ENCODE peak calls at places on chromosomes 3 and 15, in six cellular contexts. Q is neuronal stem cell, V is trophoblast cell, E is H9, X is IMR-90, O is H1. P is an unnamed sample.

GRCh38 chr15:77547801-77548607 is 84.7 kb downstream of the LINGO1 start:
- DNase-seq in Q (no peak), V (no peak), X (no peak), O (no peak), E (peak; percentile 50), P (no peak)

GRCh38 chr15:77738441-77739437 is 106.0 kb upstream of the LINGO1 start:
- DNase-seq in O (peak; percentile 67), E (peak; percentile 63), Q (no peak), V (no peak), X (no peak), P (no peak)

GRCh38 chr3:189537135-189537534 is 94.1 kb upstream of the TP63 start:
- DNase-seq in O (no peak), X (no peak), Q (no peak), V (no peak), E (no peak), P (no peak)

GRCh38 chr3:102057781-102058421 is 208.6 kb downstream of the NFKBIZ start:
- DNase-seq in O (no peak), Q (no peak), X (no peak), E (no peak), V (no peak), P (no peak)

GRCh38 chr3:4575413-4575812 is 82.3 kb downstream of the ITPR1 start:
- DNase-seq in V (no peak), X (no peak), O (no peak), E (no peak), Q (no peak), P (no peak)

GRCh38 chr3:4060064-4060463 is 243.1 kb upstream of the SETMAR start:
- DNase-seq in Q (no peak), E (no peak), X (no peak), V (peak; percentile 36), O (no peak), P (no peak)

GRCh38 chr3:73210759-73211158 is 149.3 kb downstream of the EBLN2 start:
- DNase-seq in V (no peak), O (no peak), Q (no peak), E (no peak), X (no peak), P (no peak)

GRCh38 chr15:67823371-67824156 is 1.7 kb upstream of the SKOR1 start:
- DNase-seq in Q (no peak), O (peak; percentile 55), X (no peak), E (no peak), V (no peak), P (no peak)

GRCh38 chr15:48577495-48577894 is 68.0 kb downstream of the FBN1 start:
- DNase-seq in O (no peak), V (no peak), E (no peak), X (no peak), Q (no peak), P (peak; percentile 88)

GRCh38 chr3:82080261-82080660 is 318.8 kb upstream of the GBE1 start:
- DNase-seq in Q (no peak), O (no peak), V (peak; percentile 42), E (no peak), X (no peak), P (no peak)

GRCh38 chr3:112647122-112647521 is 6.2 kb upstream of the CCDC80 start:
- DNase-seq in Q (no peak), V (peak; percentile 98), O (no peak), X (peak; percentile 85), E (peak; percentile 43), P (peak; percentile 81)

GRCh38 chr3:77096966-77097890 is 57.3 kb downstream of the ROBO2 start:
- DNase-seq in O (no peak), X (peak; percentile 46), E (no peak), V (no peak), Q (no peak), P (no peak)

GRCh38 chr15:43948691-43949325 is 122.0 kb downstream of the WDR76 start:
- DNase-seq in O (no peak), E (no peak), X (peak; percentile 28), Q (no peak), V (no peak), P (no peak)

GRCh38 chr3:45981321-45982038 is 14.1 kb downstream of the FYCO1 start:
- DNase-seq in Q (no peak), O (no peak), E (no peak), V (no peak), X (peak; percentile 76), P (peak; percentile 64)

GRCh38 chr3:89955141-89955540 is 847.7 kb downstream of the EPHA3 start:
- DNase-seq in Q (no peak), E (no peak), O (no peak), V (no peak), X (no peak), P (peak; percentile 86)

GRCh38 chr15:77118787-77119410 is 48.0 kb upstream of the TSPAN3 start:
- DNase-seq in Q (no peak), O (no peak), X (peak; percentile 80), E (no peak), V (peak; percentile 77), P (peak; percentile 76)

GRCh38 chr15:47756872-47757271 is 39.6 kb downstream of the SEMA6D start:
- DNase-seq in E (no peak), X (peak; percentile 91), O (no peak), Q (no peak), V (peak; percentile 72), P (peak; percentile 80)

GRCh38 chr3:7817239-7817638 is 684.4 kb upstream of the LMCD1 start:
- DNase-seq in O (no peak), V (no peak), X (no peak), Q (no peak), E (no peak), P (no peak)

GRCh38 chr3:182710557-182711157 is 82.6 kb upstream of the ATP11B start:
- DNase-seq in V (peak; percentile 64), O (no peak), E (no peak), X (peak; percentile 13), Q (no peak), P (peak; percentile 33)

GRCh38 chr3:123331006-123331405 is 117.9 kb downstream of the ADCY5 start:
- DNase-seq in E (no peak), O (no peak), V (no peak), Q (no peak), X (no peak), P (no peak)

GRCh38 chr3:149575213-149575961 is 82.4 kb downstream of the WWTR1 start:
- DNase-seq in O (no peak), Q (no peak), X (peak; percentile 95), V (no peak), E (no peak), P (peak; percentile 94)

GRCh38 chr3:45595364-45596154 is 1.0 kb downstream of the LIMD1 start:
- DNase-seq in O (no peak), V (no peak), E (no peak), X (no peak), Q (no peak), P (no peak)

GRCh38 chr3:9784876-9785443 is 7.3 kb downstream of the TADA3 start:
- DNase-seq in O (no peak), X (no peak), V (no peak), E (no peak), Q (no peak), P (no peak)

GRCh38 chr3:53346922-53347260 is 452 bp downstream of the DCP1A start:
- DNase-seq in Q (no peak), V (peak; percentile 26), O (no peak), E (no peak), X (no peak), P (no peak)
- H4K91ac ChIP-seq in Q (no peak overlapping the region), V (peak overlapping the region; percentile 87), O (no peak overlapping the region), E (no peak overlapping the region), X (peak overlapping the region; percentile 91), P (peak overlapping the region; percentile 98)

GRCh38 chr3:40287248-40287647 is 22.3 kb upstream of the EIF1B start:
- DNase-seq in O (no peak), V (no peak), X (no peak), E (no peak), Q (no peak), P (no peak)
- H4K91ac ChIP-seq in O (no peak overlapping the region), V (no peak overlapping the region), X (no peak overlapping the region), E (no peak overlapping the region), Q (no peak overlapping the region), P (no peak overlapping the region)

DNA sequence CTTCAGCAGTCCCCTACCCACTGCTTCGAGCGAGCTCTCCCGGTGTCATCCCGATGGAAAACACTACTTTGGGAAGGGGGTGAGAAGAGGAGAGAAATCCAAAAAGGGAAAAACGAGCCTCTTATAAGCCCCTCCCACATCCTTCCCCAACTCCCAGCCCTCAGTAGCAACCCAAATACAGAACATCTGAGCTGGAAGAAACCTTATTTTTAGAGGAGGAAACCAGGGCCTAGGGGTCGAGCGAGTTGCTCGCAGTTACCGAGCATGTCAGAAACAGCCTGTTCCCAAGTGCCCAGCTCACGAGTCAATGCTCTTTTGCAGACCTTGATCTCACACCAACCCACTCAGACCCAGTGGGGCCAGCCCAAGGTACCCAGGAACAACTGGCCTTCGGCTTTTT is 14.2 kb downstream of the RBPMS2 start:
- DNase-seq in E (no peak), Q (no peak), X (no peak), O (no peak), V (no peak), P (no peak)
- H4K91ac ChIP-seq in E (no peak overlapping the region), Q (no peak overlapping the region), X (no peak overlapping the region), O (no peak overlapping the region), V (no peak overlapping the region), P (no peak overlapping the region)

GRCh38 chr3:53650928-53651654 is 156.7 kb downstream of the CACNA1D start:
- DNase-seq in Q (no peak), E (no peak), O (no peak), V (no peak), X (no peak), P (no peak)
- H4K91ac ChIP-seq in Q (no peak overlapping the region), E (no peak overlapping the region), O (no peak overlapping the region), V (no peak overlapping the region), X (no peak overlapping the region), P (no peak overlapping the region)

DNA sequence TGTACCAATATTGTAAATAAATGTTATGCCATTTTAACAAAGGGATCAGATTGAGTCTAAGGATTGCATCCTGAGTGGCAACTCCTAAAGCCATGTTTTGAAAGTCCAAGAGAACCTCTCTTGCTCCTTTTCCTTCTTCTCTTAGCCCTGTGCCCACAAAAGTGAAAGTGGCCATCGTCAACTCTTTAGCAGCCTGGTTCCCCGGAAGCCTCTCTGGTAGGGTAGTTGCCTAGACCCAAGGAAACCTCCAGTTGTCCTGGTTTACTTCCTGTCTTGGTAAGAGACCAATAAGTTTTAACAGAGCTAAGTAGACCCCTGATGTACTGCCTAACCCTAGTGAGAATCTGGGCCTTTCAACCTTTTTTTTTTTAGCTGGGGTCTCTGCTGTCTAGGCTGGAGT is 10.2 kb upstream of the ITPKA start:
- DNase-seq in Q (no peak), V (no peak), O (no peak), E (no peak), X (no peak), P (no peak)
- H4K91ac ChIP-seq in Q (no peak overlapping the region), V (no peak overlapping the region), O (no peak overlapping the region), E (no peak overlapping the region), X (no peak overlapping the region), P (no peak overlapping the region)

GRCh38 chr3:29282431-29283296 is 1.8 kb downstream of the RBMS3 start:
- DNase-seq in E (no peak), X (peak; percentile 64), V (peak; percentile 66), Q (no peak), O (no peak), P (peak; percentile 67)

GRCh38 chr3:29280675-29281264 is at the start of gene RBMS3:
- DNase-seq in Q (peak; percentile 64), O (peak; percentile 54), X (peak; percentile 97), E (peak; percentile 78), V (peak; percentile 88), P (peak; percentile 98)

GRCh38 chr3:29283297-29283681 is 2.4 kb downstream of the RBMS3 start:
- DNase-seq in V (no peak), E (no peak), Q (no peak), X (peak; percentile 15), O (no peak), P (peak; percentile 42)

GRCh38 chr3:29279830-29280229 is 1.0 kb upstream of the RBMS3 start:
- DNase-seq in X (peak; percentile 43), V (no peak), E (no peak), O (no peak), Q (no peak), P (peak; percentile 37)

GRCh38 chr3:29281265-29282228 is 676 bp downstream of the RBMS3 start:
- DNase-seq in E (peak; percentile 29), X (peak; percentile 59), O (no peak), Q (peak; percentile 38), V (peak; percentile 27), P (peak; percentile 81)
- H4K91ac ChIP-seq in E (no peak overlapping the region), X (peak overlapping the region; percentile 96), O (peak overlapping the region; percentile 1), Q (no peak overlapping the region), V (peak overlapping the region; percentile 70), P (peak overlapping the region; percentile 95)

P was measured in mesenchymal stem cell.